ENCODE peak calls at places on chromosomes 4 and X, in nine cellular contexts. T, A, S, D, X, V, H, B and C are unnamed samples.

GRCh38 chr4:100206850-100207249 is 16.6 kb upstream of the DDIT4L start:
- DNase-seq in T (no peak), A (no peak), S (no peak), D (no peak), X (no peak), V (no peak), H (no peak), B (no peak), C (no peak)

GRCh38 chr4:7973545-7973981 is 33.9 kb upstream of the AFAP1 start:
- DNase-seq in T (peak; percentile 29), A (no peak), S (peak; percentile 91), D (peak; percentile 76), X (peak; percentile 45), V (peak; percentile 86), H (no peak), B (no peak), C (peak; percentile 56)

GRCh38 chr4:82745173-82745842 is 53.3 kb downstream of the SCD5 start:
- DNase-seq in T (no peak), A (no peak), S (peak; percentile 96), D (peak; percentile 22), X (peak; percentile 91), V (peak; percentile 79), H (no peak), B (no peak), C (peak; percentile 47)

GRCh38 chrX:155231163-155231562 is 14.9 kb downstream of the VBP1 start:
- DNase-seq in T (no peak), A (no peak), S (peak; percentile 5), D (no peak), X (no peak), V (no peak), H (no peak), B (no peak), C (no peak)

GRCh38 chrX:150358651-150359050 is 4.5 kb upstream of the MAMLD1 start:
- DNase-seq in T (no peak), A (no peak), S (no peak), D (no peak), X (no peak), V (no peak), H (no peak), B (no peak), C (no peak)

GRCh38 chr4:102789317-102789717 is 28.5 kb upstream of the MANBA start:
- DNase-seq in T (peak; percentile 81), A (no peak), S (peak; percentile 61), D (no peak), X (peak; percentile 40), V (peak; percentile 52), H (no peak), B (no peak), C (no peak)

GRCh38 chr4:53136954-53137353 is 228.9 kb downstream of the SCFD2 start:
- DNase-seq in T (no peak), A (no peak), S (no peak), D (no peak), X (no peak), V (no peak), H (no peak), B (no peak), C (no peak)

GRCh38 chrX:4764888-4765287 is 1051.4 kb upstream of the PRKX start:
- DNase-seq in T (peak; percentile 5), A (no peak), S (peak; percentile 41), D (no peak), X (no peak), V (no peak), H (no peak), B (no peak), C (no peak)

GRCh38 chrX:118655561-118656246 is 71.7 kb upstream of the IL13RA1 start:
- DNase-seq in T (peak; percentile 83), A (no peak), S (peak; percentile 76), D (peak; percentile 2), X (peak; percentile 39), V (peak; percentile 74), H (no peak), B (no peak), C (peak; percentile 7)

GRCh38 chr4:166078956-166079355 is 205.9 kb downstream of the TLL1 start:
- DNase-seq in T (no peak), A (no peak), S (peak; percentile 41), D (no peak), X (peak; percentile 20), V (peak; percentile 1), H (no peak), B (no peak), C (no peak)

GRCh38 chr4:77959566-77960338 is 97.1 kb downstream of the MRPL1 start:
- DNase-seq in T (peak; percentile 58), A (no peak), S (peak; percentile 69), D (peak; percentile 38), X (peak; percentile 9), V (peak; percentile 73), H (no peak), B (no peak), C (peak; percentile 20)

GRCh38 chr4:51849430-51849829 is 6.5 kb downstream of the DCUN1D4 start:
- DNase-seq in T (no peak), A (no peak), S (no peak), D (no peak), X (no peak), V (no peak), H (no peak), B (no peak), C (no peak)

GRCh38 chr4:175412744-175413143 is 399.3 kb downstream of the GPM6A start:
- DNase-seq in T (peak; percentile 6), A (no peak), S (peak; percentile 1), D (peak; percentile 48), X (peak; percentile 64), V (peak; percentile 76), H (no peak), B (no peak), C (no peak)

GRCh38 chrX:30301977-30302376 is 7.2 kb downstream of the NR0B1 start:
- DNase-seq in T (peak; percentile 38), A (no peak), S (peak; percentile 58), D (no peak), X (peak; percentile 33), V (peak; percentile 42), H (no peak), B (no peak), C (peak; percentile 13)

GRCh38 chrX:97397371-97397770 is 513.7 kb downstream of the RPA4 start:
- DNase-seq in T (peak; percentile 3), A (no peak), S (no peak), D (no peak), X (peak; percentile 59), V (no peak), H (no peak), B (no peak), C (no peak)

GRCh38 chrX:57772637-57773036 is 92.6 kb upstream of the NLRP2B start:
- DNase-seq in T (no peak), A (no peak), S (peak; percentile 1), D (no peak), X (no peak), V (peak; percentile 6), H (no peak), B (no peak), C (no peak)

GRCh38 chr4:7244766-7245320 is 52.5 kb downstream of the SORCS2 start:
- DNase-seq in T (no peak), A (no peak), S (no peak), D (no peak), X (no peak), V (no peak), H (no peak), B (peak; percentile 17), C (no peak)